ENCODE peak calls at places on chromosomes 13 and 19, in four cellular contexts. C is right lobe of liver, Z is neural crest cell, G is sigmoid colon. F is an unnamed sample.

GRCh38 chr19:33622809-33623511 is 1.2 kb downstream of the CHST8 start:
- DNase-seq in G (no peak), Z (no peak), C (no peak), F (no peak)

GRCh38 chr13:29948246-29948645 is 97.8 kb upstream of the UBL3 start:
- DNase-seq in Z (no peak), C (no peak), G (no peak), F (no peak)

GRCh38 chr13:43368003-43368402 is 344.6 kb downstream of the DNAJC15 start:
- DNase-seq in Z (no peak), G (no peak), C (no peak), F (no peak)

GRCh38 chr13:104691765-104692164 is 1625.5 kb upstream of the SLC10A2 start:
- DNase-seq in G (no peak), Z (no peak), C (no peak), F (no peak)

GRCh38 chr13:35881360-35881759 is 249.8 kb downstream of the DCLK1 start:
- DNase-seq in Z (no peak), G (no peak), C (no peak), F (no peak)

GRCh38 chr13:31468114-31468902 is 268.5 kb downstream of the B3GLCT start:
- DNase-seq in C (no peak), Z (no peak), G (no peak), F (no peak)

GRCh38 chr13:42181381-42181953 is 90.5 kb upstream of the AKAP11 start:
- DNase-seq in G (peak), Z (no peak), C (no peak), F (no peak)

GRCh38 chr19:20167020-20167644 is at the start of gene ZNF486:
- DNase-seq in Z (peak), C (peak), G (peak), F (peak)

DNA sequence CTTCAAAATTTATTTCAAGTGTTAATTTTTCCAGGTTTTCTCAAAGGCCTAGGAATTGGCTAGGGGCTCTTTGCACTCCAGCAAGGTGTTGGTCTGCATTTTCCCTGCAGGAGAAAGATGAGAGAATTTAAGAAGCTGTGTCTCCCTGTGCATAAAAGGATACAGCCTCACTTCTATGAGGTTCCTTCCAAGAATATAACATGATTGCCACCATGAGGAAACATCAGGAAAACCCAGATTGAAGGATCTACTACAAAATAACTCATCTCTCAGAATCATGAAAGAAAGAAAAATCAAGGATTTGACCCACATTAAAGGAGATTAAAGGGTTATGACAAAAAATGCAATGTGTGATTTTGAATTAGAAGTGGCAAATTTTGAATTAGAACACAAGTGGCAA is 69.9 kb downstream of the RUBCNL start:
- DNase-seq in C (no peak), Z (no peak), G (no peak), F (no peak)
- TF ChIP-seq CTCF in C (peak), Z (no peak), G (no peak), F (no peak)

GRCh38 chr19:56393119-56394012 is at the start of gene ZNF582:
- DNase-seq in C (peak), Z (peak), G (peak), F (peak)
- TF ChIP-seq CTCF in C (peak), Z (peak), G (peak), F (peak)

DNA sequence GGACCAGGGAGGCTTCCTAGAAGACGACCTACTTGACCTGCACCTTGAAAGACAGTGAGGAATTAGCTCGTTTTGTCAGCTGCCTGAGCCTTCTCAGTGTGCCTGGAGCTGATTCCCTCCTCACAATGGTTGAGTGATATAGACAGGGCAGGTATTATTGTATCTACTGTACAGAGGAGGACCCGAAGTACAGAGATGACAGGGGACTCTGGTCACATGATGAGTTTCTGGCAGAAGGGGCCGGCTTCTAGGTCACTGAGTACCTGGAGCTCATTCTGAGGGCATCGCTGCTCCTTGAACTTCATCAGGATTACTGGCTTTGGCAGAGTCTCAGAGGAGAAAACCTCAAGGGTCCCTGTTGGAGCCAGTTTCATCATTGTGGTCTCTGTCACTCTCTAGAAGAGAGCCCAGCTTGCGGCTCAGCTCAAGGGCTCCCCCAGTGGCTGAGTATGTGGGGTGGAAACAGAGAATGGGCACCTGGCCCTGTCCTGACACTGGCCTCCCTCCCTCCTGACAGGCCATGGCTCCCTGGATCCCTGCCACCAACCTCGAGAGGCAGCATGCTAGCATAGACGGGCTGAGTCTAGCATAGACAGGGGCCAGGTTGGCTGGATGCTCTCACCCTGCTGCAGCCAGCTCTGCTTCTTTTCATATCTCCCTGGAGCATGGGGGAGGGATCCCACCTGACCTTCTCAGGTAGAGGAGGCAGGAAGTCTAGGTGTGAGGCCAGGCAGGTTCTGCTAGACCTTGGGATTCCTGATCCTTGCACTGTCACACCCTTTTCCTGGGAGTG is 38.7 kb downstream of the NFIX start:
- DNase-seq in G (peak), C (peak), Z (peak), F (no peak)
- TF ChIP-seq CTCF in G (peak), C (peak), Z (peak), F (peak)

GRCh38 chr19:46296722-46297431 is at the start of gene HIF3A:
- DNase-seq in Z (peak), G (peak), C (peak), F (peak)
- TF ChIP-seq CTCF in Z (no peak), G (no peak), C (no peak), F (no peak)

GRCh38 chr13:102724923-102725322 is 30.1 kb upstream of the METTL21C start:
- DNase-seq in G (no peak), C (peak), Z (no peak), F (no peak)
- TF ChIP-seq CTCF in G (no peak), C (peak), Z (no peak), F (no peak)

DNA sequence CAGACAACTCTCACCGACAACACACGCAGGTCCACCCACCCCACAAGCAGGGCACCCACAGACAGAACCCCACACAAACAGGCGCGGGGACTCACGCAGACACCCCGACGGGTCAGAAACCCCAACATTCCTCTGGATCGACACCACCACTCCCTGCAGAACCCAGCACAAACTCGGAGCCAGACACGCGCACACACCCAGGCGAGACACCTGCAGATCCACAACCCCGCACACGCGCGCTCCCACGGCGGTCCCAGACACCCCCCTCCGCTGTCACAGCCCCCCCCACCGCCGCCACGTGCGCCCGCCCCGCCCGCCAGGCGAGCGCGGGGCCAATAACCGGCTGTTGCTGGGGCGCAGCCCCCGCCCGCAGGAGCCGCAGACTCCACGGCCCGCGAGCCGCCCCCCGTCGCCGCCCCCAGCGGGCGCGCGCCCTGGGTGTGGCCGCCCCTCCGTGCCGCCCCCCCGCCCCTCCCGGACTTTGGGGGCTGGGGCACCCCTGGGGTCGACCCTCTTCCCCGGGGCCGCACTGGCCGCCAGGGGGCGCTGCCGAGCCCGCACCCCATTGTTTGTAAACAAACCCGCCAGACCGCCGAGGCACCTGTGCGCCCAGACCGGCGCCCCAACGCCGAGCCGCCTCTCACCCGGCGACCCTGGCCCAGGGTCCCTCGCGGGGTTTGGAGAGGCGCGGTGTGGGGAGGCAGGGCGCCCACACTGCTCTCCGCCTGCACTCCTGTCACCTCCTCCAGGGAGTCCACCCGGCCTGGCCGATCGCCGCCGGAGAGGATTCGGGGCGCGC is 678 bp downstream of the BBC3 start:
- DNase-seq in Z (peak), C (peak), G (peak), F (peak)
- TF ChIP-seq CTCF in Z (peak), C (peak), G (peak), F (peak)

GRCh38 chr19:2663920-2664571 is 38.4 kb downstream of the GNG7 start:
- DNase-seq in G (no peak), Z (peak), C (no peak), F (no peak)
- TF ChIP-seq CTCF in G (no peak), Z (no peak), C (no peak), F (no peak)

GRCh38 chr19:2602391-2603181 is 99.9 kb downstream of the GNG7 start:
- DNase-seq in G (peak), C (peak), Z (no peak), F (no peak)
- TF ChIP-seq CTCF in G (peak), C (no peak), Z (no peak), F (no peak)

GRCh38 chr13:51734786-51735185 is 69.2 kb downstream of the DHRS12 start:
- DNase-seq in Z (no peak), C (no peak), G (no peak), F (no peak)

GRCh38 chr13:51729853-51730553 is 74.0 kb downstream of the DHRS12 start:
- DNase-seq in G (peak), Z (no peak), C (no peak), F (no peak)

GRCh38 chr13:51731759-51732158 is 72.2 kb downstream of the DHRS12 start:
- DNase-seq in C (no peak), Z (no peak), G (no peak), F (no peak)

GRCh38 chr13:51730927-51731326 is 73.0 kb downstream of the DHRS12 start:
- DNase-seq in G (no peak), Z (no peak), C (no peak), F (no peak)

GRCh38 chr13:51733656-51734334 is 70.2 kb downstream of the DHRS12 start:
- DNase-seq in C (no peak), G (no peak), Z (no peak), F (no peak)
- TF ChIP-seq CTCF in C (no peak), G (no peak), Z (no peak), F (no peak)